ENCODE peak calls at places on chromosome 2, in four cellular contexts. K is IMR-90, V is H9, E is H1. L is an unnamed sample.
A peak's percentile ranks its signal among the peaks of the same experiment; 100 is the strongest.

GRCh38 chr2:45699032-45699658 is 47.7 kb downstream of the PRKCE start:
- DNase-seq in K (peak; percentile 88), V (no peak), E (no peak), L (no peak)

GRCh38 chr2:232854082-232854481 is 16.0 kb upstream of the SNORC start:
- DNase-seq in E (no peak), V (no peak), K (peak; percentile 88), L (no peak)

GRCh38 chr2:181371782-181372292 is 85.3 kb upstream of the ITGA4 start:
- DNase-seq in E (no peak), K (peak; percentile 57), V (no peak), L (no peak)

GRCh38 chr2:24363306-24363705 is 3.0 kb upstream of the ITSN2 start:
- DNase-seq in K (no peak), E (no peak), V (no peak), L (no peak)

GRCh38 chr2:44362207-44363015 is 664 bp downstream of the CAMKMT start:
- DNase-seq in K (peak; percentile 55), V (peak; percentile 37), E (no peak), L (no peak)

GRCh38 chr2:137924019-137924418 is 40.3 kb upstream of the HNMT start:
- DNase-seq in E (no peak), V (no peak), K (no peak), L (no peak)

GRCh38 chr2:215750763-215751162 is 262.6 kb downstream of the MREG start:
- DNase-seq in E (no peak), K (no peak), V (no peak), L (no peak)

GRCh38 chr2:62270728-62271127 is 74.8 kb downstream of the B3GNT2 start:
- DNase-seq in V (no peak), E (no peak), K (peak; percentile 11), L (no peak)

GRCh38 chr2:113324684-113325160 is 46.0 kb upstream of the PAX8 start:
- DNase-seq in V (peak; percentile 78), E (peak; percentile 68), K (peak; percentile 48), L (peak; percentile 75)

GRCh38 chr2:121285077-121285449 is at the start of gene TFCP2L1:
- DNase-seq in V (peak; percentile 74), K (no peak), E (no peak), L (peak; percentile 60)

GRCh38 chr2:10300328-10300920 is 2.3 kb upstream of the HPCAL1 start:
- DNase-seq in V (no peak), E (no peak), K (no peak), L (no peak)
- H4K5ac ChIP-seq in V (no peak overlapping the region), E (no peak overlapping the region), K (no peak overlapping the region), L (no peak overlapping the region)

DNA sequence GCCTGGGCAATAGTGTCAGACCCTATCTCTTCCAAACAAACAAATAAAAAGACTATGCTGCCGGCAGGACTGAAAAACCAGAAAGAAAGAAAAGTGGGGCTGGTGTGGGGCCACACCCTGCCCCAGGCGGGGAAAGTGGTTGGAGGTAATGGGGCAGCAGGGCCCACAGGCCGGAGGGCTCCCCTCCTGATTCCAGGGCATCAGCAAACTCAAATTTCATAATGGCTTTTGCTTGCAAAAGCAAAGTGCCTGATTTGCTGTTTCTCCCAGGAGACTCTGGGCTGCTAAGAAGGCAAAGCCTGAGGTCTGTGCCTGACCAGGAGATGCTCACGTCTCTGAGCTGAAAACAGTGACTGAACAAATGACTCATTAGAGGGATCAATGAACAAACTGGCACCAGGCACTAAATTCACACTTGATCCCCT is 121.9 kb downstream of the HDAC4 start:
- DNase-seq in V (no peak), K (no peak), E (no peak), L (no peak)
- H2BK15ac ChIP-seq in V (no peak overlapping the region), K (peak overlapping the region; percentile 40), E (no peak overlapping the region), L (no peak overlapping the region)

GRCh38 chr2:57180678-57181077 is 865.9 kb upstream of the VRK2 start:
- DNase-seq in E (no peak), K (no peak), V (no peak), L (no peak)
- H4K5ac ChIP-seq in E (no peak overlapping the region), K (no peak overlapping the region), V (no peak overlapping the region), L (no peak overlapping the region)

GRCh38 chr2:238722181-238722580 is 125.7 kb upstream of the TWIST2 start:
- DNase-seq in E (no peak), K (no peak), V (no peak), L (no peak)
- H2BK15ac ChIP-seq in E (no peak overlapping the region), K (no peak overlapping the region), V (no peak overlapping the region), L (no peak overlapping the region)

DNA sequence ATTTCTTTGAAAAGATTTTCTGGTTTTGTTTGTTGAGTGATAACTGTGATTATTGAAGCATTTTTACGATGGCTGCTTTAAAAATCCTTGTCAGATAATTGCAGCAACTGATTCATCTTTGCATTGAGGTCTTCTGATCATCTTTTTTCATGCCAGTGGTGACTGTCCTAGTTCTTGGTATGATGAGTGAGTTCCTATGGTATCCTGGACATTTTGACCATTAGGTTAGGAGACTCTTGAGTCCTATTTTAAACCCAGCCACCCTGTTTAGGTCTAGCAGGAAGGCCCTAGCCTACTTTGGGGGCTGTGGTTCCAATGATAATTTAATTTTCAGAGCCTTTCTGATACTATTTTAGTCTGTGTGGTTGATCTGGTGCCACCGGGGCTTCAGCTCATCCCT is 72.7 kb upstream of the REV1 start:
- DNase-seq in V (no peak), K (no peak), E (no peak), L (no peak)
- H4K5ac ChIP-seq in V (no peak overlapping the region), K (no peak overlapping the region), E (no peak overlapping the region), L (no peak overlapping the region)

DNA sequence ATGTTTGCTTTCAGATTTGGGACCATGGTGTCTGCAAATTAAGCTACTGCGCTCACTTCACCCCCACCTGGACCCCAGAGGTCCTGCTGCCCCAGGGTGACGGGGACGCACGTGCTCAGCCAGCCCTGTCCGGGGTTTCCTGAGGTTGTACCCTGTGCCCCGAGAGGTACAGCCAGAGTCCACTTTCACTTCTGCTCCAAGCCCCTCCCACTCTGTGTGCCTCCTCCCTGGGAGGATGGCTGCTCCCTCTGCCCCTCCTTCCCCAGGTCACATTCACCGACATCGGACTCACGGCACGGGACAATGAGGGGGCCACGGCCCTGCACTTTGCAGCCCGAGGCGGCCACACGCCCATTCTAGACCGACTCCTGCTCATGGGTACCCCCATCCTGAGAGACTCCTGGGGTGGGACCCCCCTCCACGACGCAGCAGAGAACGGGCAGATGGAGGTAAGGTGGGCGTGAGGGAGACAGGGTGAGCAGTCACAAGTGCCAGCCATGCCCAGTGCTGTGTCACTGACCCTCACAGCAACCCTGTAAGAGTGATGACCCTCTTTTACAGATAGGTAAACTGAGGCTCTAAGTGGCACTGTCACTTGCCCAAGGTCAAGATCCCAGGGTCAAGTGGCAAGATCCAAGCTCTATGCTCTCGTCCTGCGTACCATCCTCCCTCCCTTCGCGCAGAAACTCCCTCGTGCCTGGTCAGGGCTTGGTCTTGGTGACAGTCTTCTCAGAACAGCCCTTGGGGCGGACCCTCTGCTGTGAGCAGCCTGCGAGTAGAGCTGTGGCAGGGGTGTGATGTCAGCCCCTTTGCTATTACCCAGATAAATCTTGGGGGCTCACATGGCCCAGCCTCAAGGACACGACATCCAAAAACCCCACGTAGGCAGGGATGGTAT is 7.6 kb downstream of the ESPNL start:
- DNase-seq in K (no peak), E (peak; percentile 52), V (peak; percentile 44), L (no peak)
- H2BK15ac ChIP-seq in K (no peak overlapping the region), E (no peak overlapping the region), V (no peak overlapping the region), L (no peak overlapping the region)